ENCODE peak calls at places on chromosomes 12 and 14, in ten cellular contexts. H is aorta, J is gastrocnemius medialis, P is psoas muscle, O is upper lobe of right lung, E is HCT116, C is heart right ventricle, S is hepatocyte, A is right cardiac atrium, M is tibial nerve. F is an unnamed sample.

GRCh38 chr12:130266751-130267150 is 70.9 kb upstream of the PIWIL1 start:
- DNase-seq in H (no peak), J (no peak), P (no peak), O (no peak), E (no peak), C (no peak), S (no peak), A (no peak), M (no peak), F (no peak)

GRCh38 chr14:97705976-97706375 is 908.8 kb downstream of the VRK1 start:
- DNase-seq in H (no peak), J (no peak), P (no peak), O (no peak), E (no peak), C (no peak), S (no peak), A (no peak), M (no peak), F (no peak)

GRCh38 chr12:94770397-94770759 is 120.0 kb upstream of the TMCC3 start:
- DNase-seq in H (no peak), J (no peak), P (no peak), O (no peak), E (no peak), C (no peak), S (no peak), A (no peak), M (no peak), F (no peak)

GRCh38 chr12:11657511-11657910 is 8.0 kb downstream of the ETV6 start:
- DNase-seq in H (no peak), J (no peak), P (no peak), O (no peak), E (no peak), C (no peak), S (no peak), A (no peak), M (no peak), F (no peak)

GRCh38 chr12:56151672-56152131 is 685 bp upstream of the MYL6B start:
- DNase-seq in H (peak; percentile 62), J (peak; percentile 69), P (peak; percentile 77), O (peak; percentile 81), E (peak; percentile 44), C (no peak), S (peak; percentile 82), A (no peak), M (no peak), F (peak; percentile 80)

GRCh38 chr14:59356298-59356697 is 108.9 kb downstream of the GPR135 start:
- DNase-seq in H (no peak), J (no peak), P (no peak), O (no peak), E (no peak), C (no peak), S (no peak), A (no peak), M (no peak), F (no peak)

GRCh38 chr12:123896786-123897185 is 75.8 kb downstream of the CCDC92 start:
- DNase-seq in H (no peak), J (no peak), P (no peak), O (no peak), E (no peak), C (no peak), S (peak; percentile 44), A (no peak), M (no peak), F (no peak)

GRCh38 chr14:105487449-105487985 is 831 bp downstream of the CRIP1 start:
- DNase-seq in H (peak; percentile 83), J (no peak), P (no peak), O (peak; percentile 88), E (no peak), C (peak; percentile 75), S (no peak), A (peak; percentile 69), M (no peak), F (peak; percentile 86)

GRCh38 chr12:49543914-49544815 is 5.3 kb downstream of the KCNH3 start:
- DNase-seq in H (no peak), J (no peak), P (no peak), O (peak; percentile 60), E (no peak), C (no peak), S (no peak), A (no peak), M (no peak), F (no peak)

DNA sequence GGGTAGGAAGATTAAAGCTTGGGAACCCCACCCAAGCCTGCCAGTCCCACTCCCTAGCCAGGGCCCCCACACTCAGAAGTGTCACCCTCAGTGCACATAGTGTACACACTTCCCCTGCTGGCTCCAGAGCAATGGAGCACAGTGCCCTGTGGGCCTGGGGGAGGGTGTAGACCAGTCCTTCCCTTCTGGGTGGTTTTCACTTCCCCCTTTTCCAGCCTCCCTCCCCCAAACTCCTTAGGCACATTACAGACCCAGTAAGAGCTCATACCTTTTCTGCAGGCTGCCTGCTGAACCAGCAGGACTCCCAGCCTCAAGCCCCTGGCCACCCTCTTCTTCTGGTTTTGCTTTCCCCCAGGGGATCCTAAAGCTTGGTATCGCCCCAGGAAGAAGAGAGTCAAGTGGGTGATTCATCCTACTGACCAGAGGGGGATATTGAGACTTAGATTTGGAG is at the start of gene ZNF385A:
- DNase-seq in H (peak; percentile 82), J (no peak), P (peak; percentile 63), O (peak; percentile 80), E (no peak), C (no peak), S (no peak), A (peak; percentile 34), M (no peak), F (no peak)
- H3K4me1 ChIP-seq in H (no peaks in the 10 kb centered on the region), J (peaks cover 35% of the 10 kb centered on the region), P (peaks cover 52% of the 10 kb centered on the region), O (no peaks in the 10 kb centered on the region), E (peaks cover 24% of the 10 kb centered on the region), C (no peaks in the 10 kb centered on the region), S (peaks cover 14% of the 10 kb centered on the region), A (no peaks in the 10 kb centered on the region), M (no peaks in the 10 kb centered on the region), F (no peaks in the 10 kb centered on the region)

GRCh38 chr12:54593135-54593534 is 4.7 kb upstream of the PPP1R1A start:
- DNase-seq in H (no peak), J (no peak), P (no peak), O (no peak), E (no peak), C (no peak), S (peak; percentile 30), A (no peak), M (no peak), F (no peak)

GRCh38 chr12:54593716-54594115 is 5.3 kb upstream of the PPP1R1A start:
- DNase-seq in H (no peak), J (no peak), P (no peak), O (no peak), E (no peak), C (no peak), S (no peak), A (no peak), M (no peak), F (no peak)

GRCh38 chr12:54592316-54592715 is 3.9 kb upstream of the PPP1R1A start:
- DNase-seq in H (no peak), J (no peak), P (no peak), O (no peak), E (no peak), C (no peak), S (no peak), A (no peak), M (no peak), F (no peak)

GRCh38 chr12:54596526-54596946 is 8.1 kb upstream of the PPP1R1A start:
- DNase-seq in H (peak; percentile 78), J (peak; percentile 48), P (peak; percentile 76), O (peak; percentile 75), E (peak; percentile 57), C (peak; percentile 51), S (peak; percentile 83), A (peak; percentile 65), M (peak; percentile 53), F (peak; percentile 29)

DNA sequence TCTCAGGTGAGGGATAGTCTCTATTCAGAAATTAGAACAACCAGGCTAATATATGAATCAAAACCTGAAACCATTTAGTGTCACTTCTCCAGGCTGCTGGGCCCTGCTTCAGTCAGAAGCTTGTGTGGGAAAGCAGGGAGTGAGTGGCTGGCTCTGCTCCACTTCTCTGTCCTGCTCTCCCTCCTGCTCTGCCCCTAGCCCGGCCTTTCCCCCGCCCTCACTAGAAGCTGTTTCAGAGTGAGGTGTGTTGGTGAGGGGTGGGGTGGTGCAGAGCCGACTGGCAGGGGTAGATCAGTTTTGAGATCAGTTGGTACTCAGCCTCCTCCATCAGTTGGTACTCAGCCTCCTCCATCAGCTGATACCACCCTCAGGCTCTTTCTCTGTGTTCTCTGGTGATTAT is 7.0 kb upstream of the PPP1R1A start:
- DNase-seq in H (no peak), J (no peak), P (no peak), O (no peak), E (no peak), C (no peak), S (no peak), A (no peak), M (no peak), F (no peak)
- H3K27me3 ChIP-seq in H (no peaks in the 10 kb centered on the region), J (no peaks in the 10 kb centered on the region), P (no peaks in the 10 kb centered on the region), O (peaks cover 11% of the 10 kb centered on the region), E (no peaks in the 10 kb centered on the region), C (no peaks in the 10 kb centered on the region), S (peaks cover 3% of the 10 kb centered on the region), A (no peaks in the 10 kb centered on the region), M (no peaks in the 10 kb centered on the region), F (no peaks in the 10 kb centered on the region)

DNA sequence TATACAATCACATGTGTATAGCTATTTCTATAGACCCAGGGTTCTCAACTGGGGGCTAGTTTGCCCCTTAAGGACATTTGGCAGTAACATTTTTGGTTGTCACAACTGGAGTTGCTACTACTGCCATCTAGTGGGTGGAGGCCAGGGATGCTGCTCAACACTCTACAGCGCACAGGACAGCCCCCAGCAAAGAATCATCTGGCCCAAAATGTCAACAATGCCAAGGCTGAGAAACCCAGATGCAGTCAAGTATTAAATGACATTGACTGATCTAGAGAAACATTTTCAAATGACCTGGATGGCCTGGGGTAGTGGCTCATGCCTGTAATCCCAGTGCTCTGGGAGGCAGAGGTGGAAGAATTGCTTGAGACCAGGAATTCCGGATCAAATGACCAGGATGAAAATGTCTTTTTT is 5.8 kb downstream of the WSB2 start:
- DNase-seq in H (peak; percentile 59), J (peak; percentile 48), P (peak; percentile 69), O (no peak), E (no peak), C (peak; percentile 30), S (peak; percentile 52), A (peak; percentile 44), M (no peak), F (peak; percentile 81)
- H3K4me1 ChIP-seq in H (no peaks in the 10 kb centered on the region), J (peaks cover 61% of the 10 kb centered on the region), P (peaks cover 61% of the 10 kb centered on the region), O (peaks cover 60% of the 10 kb centered on the region), E (peaks cover 42% of the 10 kb centered on the region), C (peaks cover 66% of the 10 kb centered on the region), S (peaks cover 44% of the 10 kb centered on the region), A (peaks cover 11% of the 10 kb centered on the region), M (peaks cover 34% of the 10 kb centered on the region), F (peaks cover 28% of the 10 kb centered on the region)

DNA sequence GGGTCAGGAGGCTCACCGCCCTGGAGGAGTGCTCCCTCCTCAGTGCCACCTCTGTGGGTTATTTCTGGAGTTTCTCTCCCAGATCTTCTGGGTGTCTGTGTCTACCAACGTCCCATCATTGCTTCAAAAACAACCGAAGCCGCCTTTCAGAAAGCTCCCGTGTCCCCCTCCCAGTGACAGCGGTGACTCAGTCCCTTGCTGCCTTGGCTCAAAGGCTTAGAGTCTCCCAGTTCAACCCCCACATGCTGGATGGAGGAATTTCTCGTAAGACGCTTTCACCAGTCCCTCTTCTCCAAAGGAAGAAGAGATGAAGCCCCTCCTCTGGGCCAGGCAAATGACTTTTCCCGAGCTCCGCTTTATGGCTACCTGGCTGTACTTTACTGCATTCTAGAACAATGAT is 146.6 kb downstream of the RBM19 start:
- DNase-seq in H (no peak), J (no peak), P (no peak), O (no peak), E (no peak), C (no peak), S (no peak), A (no peak), M (no peak), F (no peak)
- H3K27me3 ChIP-seq in H (no peaks in the 10 kb centered on the region), J (no peaks in the 10 kb centered on the region), P (no peaks in the 10 kb centered on the region), O (no peaks in the 10 kb centered on the region), E (no peaks in the 10 kb centered on the region), C (no peaks in the 10 kb centered on the region), S (no peaks in the 10 kb centered on the region), A (no peaks in the 10 kb centered on the region), M (no peaks in the 10 kb centered on the region), F (no peaks in the 10 kb centered on the region)